ENCODE peak calls at places on chromosomes 3 and 15, in four cellular contexts. One of them, this sample, is unnamed.

GRCh38 chr3:183226333-183226732 is 26.7 kb upstream of the B3GNT5 start:
- DNase-seq in germinal center: no peak
- DNase-seq in midbrain: no peak
- DNase-seq in posterior cingulate gyrus: no peak
- DNase-seq in this sample: no peak

GRCh38 chr15:58472821-58473581 is 41.2 kb downstream of the LIPC start:
- DNase-seq in germinal center: no peak
- DNase-seq in midbrain: no peak
- DNase-seq in posterior cingulate gyrus: no peak
- DNase-seq in this sample: no peak

GRCh38 chr15:60017538-60018199 is 13.6 kb downstream of the FOXB1 start:
- DNase-seq in germinal center: no peak
- DNase-seq in midbrain: no peak
- DNase-seq in posterior cingulate gyrus: no peak
- DNase-seq in this sample: no peak

GRCh38 chr3:57715672-57716071 is 22.8 kb upstream of the DENND6A start:
- DNase-seq in germinal center: no peak
- DNase-seq in midbrain: no peak
- DNase-seq in posterior cingulate gyrus: no peak
- DNase-seq in this sample: no peak

GRCh38 chr3:50525987-50526386 is 22.6 kb upstream of the CACNA2D2 start:
- DNase-seq in germinal center: peak
- DNase-seq in midbrain: no peak
- DNase-seq in posterior cingulate gyrus: no peak
- DNase-seq in this sample: peak

GRCh38 chr15:41940441-41940857 is 31.9 kb downstream of the EHD4 start:
- DNase-seq in germinal center: no peak
- DNase-seq in midbrain: no peak
- DNase-seq in posterior cingulate gyrus: no peak
- DNase-seq in this sample: no peak

GRCh38 chr3:98901032-98901464 is 447 bp downstream of the DCBLD2 start:
- DNase-seq in germinal center: peak
- DNase-seq in midbrain: peak
- DNase-seq in posterior cingulate gyrus: peak
- DNase-seq in this sample: no peak

GRCh38 chr15:90598053-90598577 is 68.4 kb downstream of the CRTC3 start:
- DNase-seq in germinal center: peak
- DNase-seq in midbrain: peak
- DNase-seq in posterior cingulate gyrus: no peak
- DNase-seq in this sample: peak

GRCh38 chr3:112900088-112900487 is 53.4 kb upstream of the CD200R1L start:
- DNase-seq in germinal center: no peak
- DNase-seq in midbrain: no peak
- DNase-seq in posterior cingulate gyrus: no peak
- DNase-seq in this sample: no peak

GRCh38 chr3:42660131-42660715 is 6.7 kb downstream of the ZBTB47 start:
- DNase-seq in germinal center: no peak
- DNase-seq in midbrain: no peak
- DNase-seq in posterior cingulate gyrus: no peak
- DNase-seq in this sample: no peak

This sample was measured in stimulated activated naive B cell treated with anti-CD40 and anti-IgM and Interleukin-4, amounts not matched to agents 10 μg/mL and 1 μg/mL and 100 μg/mL, for 72 hours.